ENCODE peak calls at places on chromosomes 1 and 21, in ten cellular contexts. One of them, this sample, is unnamed. For H3K4me1, the result is how much of the 10 kb centered on the place peaks cover.

GRCh38 chr1:245855846-245856730 is 651.0 kb downstream of the SMYD3 start:
- DNase-seq in tibial nerve: no peak
- DNase-seq in mammary epithelial cell: peak
- DNase-seq in Peyer's patch: no peak
- DNase-seq in adrenal gland: no peak
- DNase-seq in upper lobe of right lung: no peak
- DNase-seq in A549: no peak
- DNase-seq in transverse colon: no peak
- DNase-seq in heart left ventricle: no peak
- DNase-seq in pancreas: no peak
- DNase-seq in this sample: no peak

GRCh38 chr1:196527941-196528340 is 80.3 kb downstream of the KCNT2 start:
- DNase-seq in tibial nerve: no peak
- DNase-seq in mammary epithelial cell: no peak
- DNase-seq in Peyer's patch: no peak
- DNase-seq in adrenal gland: no peak
- DNase-seq in upper lobe of right lung: no peak
- DNase-seq in A549: no peak
- DNase-seq in transverse colon: no peak
- DNase-seq in heart left ventricle: no peak
- DNase-seq in pancreas: no peak
- DNase-seq in this sample: no peak

GRCh38 chr1:20829946-20830345 is 42.8 kb upstream of the HP1BP3 start:
- DNase-seq in tibial nerve: no peak
- DNase-seq in mammary epithelial cell: no peak
- DNase-seq in Peyer's patch: no peak
- DNase-seq in adrenal gland: no peak
- DNase-seq in upper lobe of right lung: no peak
- DNase-seq in A549: no peak
- DNase-seq in transverse colon: no peak
- DNase-seq in heart left ventricle: no peak
- DNase-seq in pancreas: no peak
- DNase-seq in this sample: no peak

GRCh38 chr1:17109897-17110554 is 9.2 kb downstream of the PADI2 start:
- DNase-seq in tibial nerve: no peak
- DNase-seq in mammary epithelial cell: no peak
- DNase-seq in Peyer's patch: peak
- DNase-seq in adrenal gland: no peak
- DNase-seq in upper lobe of right lung: no peak
- DNase-seq in A549: no peak
- DNase-seq in transverse colon: peak
- DNase-seq in heart left ventricle: no peak
- DNase-seq in pancreas: no peak
- DNase-seq in this sample: no peak

GRCh38 chr1:232707142-232707541 is 77.2 kb upstream of the SIPA1L2 start:
- DNase-seq in tibial nerve: no peak
- DNase-seq in mammary epithelial cell: peak
- DNase-seq in Peyer's patch: no peak
- DNase-seq in adrenal gland: no peak
- DNase-seq in upper lobe of right lung: no peak
- DNase-seq in A549: no peak
- DNase-seq in transverse colon: no peak
- DNase-seq in heart left ventricle: no peak
- DNase-seq in pancreas: no peak
- DNase-seq in this sample: no peak

GRCh38 chr1:241531195-241532172 is 694 bp upstream of the KMO start:
- DNase-seq in tibial nerve: no peak
- DNase-seq in mammary epithelial cell: peak
- DNase-seq in Peyer's patch: no peak
- DNase-seq in adrenal gland: no peak
- DNase-seq in upper lobe of right lung: no peak
- DNase-seq in A549: peak
- DNase-seq in transverse colon: no peak
- DNase-seq in heart left ventricle: no peak
- DNase-seq in pancreas: no peak
- DNase-seq in this sample: no peak

GRCh38 chr1:10001016-10001665 is 4.1 kb downstream of the RBP7 start:
- DNase-seq in tibial nerve: no peak
- DNase-seq in mammary epithelial cell: no peak
- DNase-seq in Peyer's patch: no peak
- DNase-seq in adrenal gland: no peak
- DNase-seq in upper lobe of right lung: no peak
- DNase-seq in A549: no peak
- DNase-seq in transverse colon: no peak
- DNase-seq in heart left ventricle: no peak
- DNase-seq in pancreas: no peak
- DNase-seq in this sample: no peak

GRCh38 chr1:221557024-221557423 is 184.9 kb downstream of the DUSP10 start:
- DNase-seq in tibial nerve: no peak
- DNase-seq in mammary epithelial cell: peak
- DNase-seq in Peyer's patch: no peak
- DNase-seq in adrenal gland: no peak
- DNase-seq in upper lobe of right lung: no peak
- DNase-seq in A549: no peak
- DNase-seq in transverse colon: no peak
- DNase-seq in heart left ventricle: no peak
- DNase-seq in pancreas: no peak
- DNase-seq in this sample: no peak

GRCh38 chr1:198330982-198331620 is 174.3 kb downstream of the NEK7 start:
- DNase-seq in tibial nerve: no peak
- DNase-seq in mammary epithelial cell: peak
- DNase-seq in Peyer's patch: no peak
- DNase-seq in adrenal gland: no peak
- DNase-seq in upper lobe of right lung: no peak
- DNase-seq in A549: no peak
- DNase-seq in transverse colon: no peak
- DNase-seq in heart left ventricle: no peak
- DNase-seq in pancreas: no peak
- DNase-seq in this sample: no peak

GRCh38 chr21:33011462-33011861 is 14.3 kb upstream of the OLIG2 start:
- DNase-seq in tibial nerve: peak
- DNase-seq in mammary epithelial cell: peak
- DNase-seq in Peyer's patch: no peak
- DNase-seq in adrenal gland: no peak
- DNase-seq in upper lobe of right lung: no peak
- DNase-seq in A549: peak
- DNase-seq in transverse colon: no peak
- DNase-seq in heart left ventricle: no peak
- DNase-seq in pancreas: no peak
- DNase-seq in this sample: no peak

GRCh38 chr1:33397125-33397506 is 33.8 kb downstream of the PHC2 start:
- DNase-seq in tibial nerve: no peak
- DNase-seq in mammary epithelial cell: no peak
- DNase-seq in Peyer's patch: no peak
- DNase-seq in adrenal gland: no peak
- DNase-seq in upper lobe of right lung: no peak
- DNase-seq in A549: no peak
- DNase-seq in transverse colon: no peak
- DNase-seq in heart left ventricle: no peak
- DNase-seq in pancreas: no peak
- DNase-seq in this sample: no peak

GRCh38 chr1:152917794-152918193 is 9.4 kb downstream of the IVL start:
- DNase-seq in tibial nerve: no peak
- DNase-seq in mammary epithelial cell: peak
- DNase-seq in Peyer's patch: no peak
- DNase-seq in adrenal gland: peak
- DNase-seq in upper lobe of right lung: no peak
- DNase-seq in A549: no peak
- DNase-seq in transverse colon: no peak
- DNase-seq in heart left ventricle: no peak
- DNase-seq in pancreas: no peak
- DNase-seq in this sample: no peak
- TF ChIP-seq CTCF in tibial nerve: no peak
- TF ChIP-seq CTCF in mammary epithelial cell: peak
- TF ChIP-seq CTCF in Peyer's patch: peak
- TF ChIP-seq CTCF in adrenal gland: peak
- TF ChIP-seq CTCF in upper lobe of right lung: peak
- TF ChIP-seq CTCF in A549: peak
- TF ChIP-seq CTCF in transverse colon: no peak
- TF ChIP-seq CTCF in heart left ventricle: no peak
- TF ChIP-seq CTCF in pancreas: no peak
- TF ChIP-seq CTCF in this sample: no peak

GRCh38 chr1:225461533-225462428 is 33.9 kb upstream of the LBR start:
- DNase-seq in tibial nerve: no peak
- DNase-seq in mammary epithelial cell: no peak
- DNase-seq in Peyer's patch: peak
- DNase-seq in adrenal gland: no peak
- DNase-seq in upper lobe of right lung: no peak
- DNase-seq in A549: no peak
- DNase-seq in transverse colon: no peak
- DNase-seq in heart left ventricle: no peak
- DNase-seq in pancreas: peak
- DNase-seq in this sample: no peak

GRCh38 chr1:225458222-225458631 is 30.4 kb upstream of the LBR start:
- DNase-seq in tibial nerve: no peak
- DNase-seq in mammary epithelial cell: no peak
- DNase-seq in Peyer's patch: peak
- DNase-seq in adrenal gland: no peak
- DNase-seq in upper lobe of right lung: no peak
- DNase-seq in A549: no peak
- DNase-seq in transverse colon: no peak
- DNase-seq in heart left ventricle: no peak
- DNase-seq in pancreas: no peak
- DNase-seq in this sample: no peak

GRCh38 chr1:225462429-225462713 is 34.5 kb upstream of the LBR start:
- DNase-seq in tibial nerve: no peak
- DNase-seq in mammary epithelial cell: no peak
- DNase-seq in Peyer's patch: peak
- DNase-seq in adrenal gland: no peak
- DNase-seq in upper lobe of right lung: no peak
- DNase-seq in A549: no peak
- DNase-seq in transverse colon: no peak
- DNase-seq in heart left ventricle: no peak
- DNase-seq in pancreas: no peak
- DNase-seq in this sample: no peak

GRCh38 chr1:225460737-225461532 is 33.1 kb upstream of the LBR start:
- DNase-seq in tibial nerve: no peak
- DNase-seq in mammary epithelial cell: no peak
- DNase-seq in Peyer's patch: peak
- DNase-seq in adrenal gland: no peak
- DNase-seq in upper lobe of right lung: no peak
- DNase-seq in A549: no peak
- DNase-seq in transverse colon: no peak
- DNase-seq in heart left ventricle: no peak
- DNase-seq in pancreas: no peak
- DNase-seq in this sample: peak

GRCh38 chr1:225460021-225460736 is 32.3 kb upstream of the LBR start:
- DNase-seq in tibial nerve: no peak
- DNase-seq in mammary epithelial cell: no peak
- DNase-seq in Peyer's patch: no peak
- DNase-seq in adrenal gland: no peak
- DNase-seq in upper lobe of right lung: no peak
- DNase-seq in A549: no peak
- DNase-seq in transverse colon: peak
- DNase-seq in heart left ventricle: no peak
- DNase-seq in pancreas: no peak
- DNase-seq in this sample: no peak
- H3K4me1 ChIP-seq in tibial nerve: under half
- H3K4me1 ChIP-seq in mammary epithelial cell: under half
- H3K4me1 ChIP-seq in Peyer's patch: under half
- H3K4me1 ChIP-seq in adrenal gland: under half
- H3K4me1 ChIP-seq in upper lobe of right lung: under half
- H3K4me1 ChIP-seq in A549: under half
- H3K4me1 ChIP-seq in transverse colon: under half
- H3K4me1 ChIP-seq in heart left ventricle: under half
- H3K4me1 ChIP-seq in pancreas: under half
- H3K4me1 ChIP-seq in this sample: under half

DNA sequence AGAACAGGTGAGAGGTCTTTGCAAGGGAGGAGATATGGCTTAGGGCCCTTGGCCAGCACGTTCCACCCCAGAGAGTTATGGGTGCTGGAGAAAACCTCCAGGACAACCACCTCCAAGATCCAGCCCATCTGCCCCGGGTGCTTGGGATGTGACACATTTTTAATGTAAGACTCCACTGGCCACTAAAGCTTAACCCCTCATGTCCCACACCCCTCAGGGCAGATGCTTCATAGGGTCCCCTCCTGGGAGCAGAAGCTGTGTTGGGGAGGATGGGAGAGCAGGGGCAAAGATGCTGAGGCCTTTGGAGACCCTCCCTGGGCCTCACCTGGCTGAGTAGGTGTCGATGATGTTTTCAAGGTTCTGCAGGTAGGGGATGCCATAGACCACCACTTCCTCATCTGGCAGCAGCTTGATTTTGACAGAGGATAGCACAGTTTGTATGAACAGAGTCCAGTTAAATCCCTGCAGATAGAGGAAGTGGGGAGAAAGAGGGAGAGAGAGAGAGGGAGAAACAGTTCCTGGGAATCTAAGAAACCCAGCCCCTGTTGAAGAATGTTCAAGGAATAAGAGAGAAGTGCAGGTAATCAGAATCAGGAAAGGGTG is 11.9 kb downstream of the PRXL2B start:
- DNase-seq in tibial nerve: no peak
- DNase-seq in mammary epithelial cell: no peak
- DNase-seq in Peyer's patch: no peak
- DNase-seq in adrenal gland: no peak
- DNase-seq in upper lobe of right lung: peak
- DNase-seq in A549: no peak
- DNase-seq in transverse colon: no peak
- DNase-seq in heart left ventricle: no peak
- DNase-seq in pancreas: no peak
- DNase-seq in this sample: no peak
- TF ChIP-seq CTCF in tibial nerve: no peak
- TF ChIP-seq CTCF in mammary epithelial cell: no peak
- TF ChIP-seq CTCF in Peyer's patch: no peak
- TF ChIP-seq CTCF in adrenal gland: no peak
- TF ChIP-seq CTCF in upper lobe of right lung: no peak
- TF ChIP-seq CTCF in A549: no peak
- TF ChIP-seq CTCF in transverse colon: no peak
- TF ChIP-seq CTCF in heart left ventricle: no peak
- TF ChIP-seq CTCF in pancreas: no peak
- TF ChIP-seq CTCF in this sample: no peak

DNA sequence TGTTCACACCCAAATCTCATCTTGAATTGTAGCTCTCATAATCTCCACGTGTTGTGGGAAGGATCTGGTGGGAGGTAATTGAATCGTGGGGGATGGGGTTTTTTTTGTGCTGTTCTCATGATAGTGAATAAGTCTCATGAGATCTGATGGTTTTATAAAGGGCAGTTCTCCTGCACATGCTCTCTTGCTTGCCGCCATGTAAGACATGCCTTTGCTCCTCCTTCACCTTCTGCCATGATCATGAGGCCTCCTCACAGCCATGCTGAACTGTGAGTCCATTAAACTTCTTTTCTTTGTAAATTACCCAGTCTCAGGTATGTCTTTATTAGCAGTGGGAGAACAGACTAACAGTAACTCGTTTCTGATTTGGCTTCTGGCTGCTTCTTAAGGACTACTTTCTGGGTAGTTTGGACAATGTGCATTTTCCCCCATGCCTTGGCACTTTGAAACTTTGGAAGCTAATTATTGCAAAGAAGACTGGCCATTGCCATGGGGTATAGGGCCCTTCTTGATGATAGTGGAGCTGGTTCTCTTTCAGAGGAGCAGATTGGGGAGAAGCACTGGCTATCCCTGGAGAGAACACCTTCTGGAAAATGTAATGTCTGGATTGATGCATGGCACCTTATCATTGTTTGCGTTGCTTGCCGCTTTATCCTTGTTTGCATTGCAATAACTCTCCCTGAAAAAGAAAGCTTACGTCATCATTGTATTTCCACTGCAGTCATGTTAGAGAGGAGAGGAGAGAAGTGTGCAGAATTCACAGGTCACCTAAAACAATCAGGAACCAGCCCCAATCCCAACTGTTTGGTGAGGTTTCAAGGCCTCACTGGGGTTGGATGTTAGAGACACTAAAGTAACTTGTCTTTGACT is 5.9 kb downstream of the CNIH3 start:
- DNase-seq in tibial nerve: no peak
- DNase-seq in mammary epithelial cell: no peak
- DNase-seq in Peyer's patch: no peak
- DNase-seq in adrenal gland: no peak
- DNase-seq in upper lobe of right lung: no peak
- DNase-seq in A549: no peak
- DNase-seq in transverse colon: no peak
- DNase-seq in heart left ventricle: no peak
- DNase-seq in pancreas: no peak
- DNase-seq in this sample: no peak
- H3K4me1 ChIP-seq in tibial nerve: under half
- H3K4me1 ChIP-seq in mammary epithelial cell: under half
- H3K4me1 ChIP-seq in Peyer's patch: under half
- H3K4me1 ChIP-seq in adrenal gland: under half
- H3K4me1 ChIP-seq in upper lobe of right lung: under half
- H3K4me1 ChIP-seq in A549: under half
- H3K4me1 ChIP-seq in transverse colon: under half
- H3K4me1 ChIP-seq in heart left ventricle: under half
- H3K4me1 ChIP-seq in pancreas: under half
- H3K4me1 ChIP-seq in this sample: under half

This sample was measured in CD8-positive, alpha-beta T cell.